ENCODE peak calls at places on chromosomes 16 and 17, in four cellular contexts. A is GM12878, N is HepG2, V is K562. P is an unnamed sample.

GRCh38 chr17:27466748-27467375 is 10.6 kb downstream of the KSR1 start:
- DNase-seq in N (no peak), A (peak), V (peak), P (no peak)

GRCh38 chr16:49484454-49484853 is 110.8 kb downstream of the C16orf78 start:
- DNase-seq in A (no peak), V (peak), N (no peak), P (peak)

GRCh38 chr17:41483991-41484826 is 3.3 kb upstream of the KRT35 start:
- DNase-seq in A (no peak), V (no peak), N (no peak), P (no peak)

GRCh38 chr17:15261063-15261817 is 3.9 kb downstream of the PMP22 start:
- DNase-seq in V (no peak), A (no peak), N (peak), P (peak)

GRCh38 chr16:62913333-62913732 is 877.1 kb upstream of the CDH8 start:
- DNase-seq in N (no peak), A (no peak), V (no peak), P (no peak)

GRCh38 chr17:63431939-63432804 is 13.9 kb downstream of the CYB561 start:
- DNase-seq in N (peak), V (peak), A (no peak), P (peak)

GRCh38 chr17:59810894-59811153 is 81.9 kb downstream of the TUBD1 start:
- DNase-seq in V (no peak), N (no peak), A (no peak), P (no peak)

GRCh38 chr16:83227336-83227735 is 580.4 kb upstream of the HSBP1 start:
- DNase-seq in A (no peak), N (no peak), V (no peak), P (no peak)

GRCh38 chr17:76481091-76481655 is 13.8 kb downstream of the AANAT start:
- DNase-seq in A (peak), V (no peak), N (no peak), P (no peak)

GRCh38 chr17:67478266-67479118 is 101.4 kb downstream of the PITPNC1 start:
- DNase-seq in A (no peak), V (no peak), N (no peak), P (no peak)

DNA sequence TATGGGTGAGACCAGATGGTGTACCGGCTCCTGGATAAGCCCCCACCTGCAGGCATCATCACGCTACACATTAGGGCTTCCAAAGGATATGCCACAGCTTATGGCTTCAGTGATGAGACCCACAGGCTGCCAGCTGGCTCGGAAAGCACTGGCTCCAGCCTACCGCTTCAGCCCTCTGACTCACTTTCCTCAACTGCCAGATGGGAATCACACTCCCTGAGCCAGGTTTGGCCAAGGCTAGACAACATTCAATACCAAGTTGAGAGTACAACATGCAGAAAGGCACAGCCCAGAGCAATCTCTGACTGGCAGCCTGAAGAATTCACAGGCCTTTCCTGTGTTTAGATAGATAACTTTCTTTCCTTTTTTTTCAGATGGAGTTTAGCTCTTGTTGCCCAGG is 10.3 kb downstream of the CENPV start:
- DNase-seq in A (no peak), V (no peak), N (no peak), P (no peak)
- TF ChIP-seq FOXK2 in A (no peak), V (no peak), N (no peak), P (no peak)

GRCh38 chr16:77322757-77323156 is 112.1 kb downstream of the ADAMTS18 start:
- DNase-seq in A (no peak), V (no peak), N (no peak), P (no peak)
- TF ChIP-seq FOXK2 in A (no peak), V (no peak), N (no peak), P (no peak)

DNA sequence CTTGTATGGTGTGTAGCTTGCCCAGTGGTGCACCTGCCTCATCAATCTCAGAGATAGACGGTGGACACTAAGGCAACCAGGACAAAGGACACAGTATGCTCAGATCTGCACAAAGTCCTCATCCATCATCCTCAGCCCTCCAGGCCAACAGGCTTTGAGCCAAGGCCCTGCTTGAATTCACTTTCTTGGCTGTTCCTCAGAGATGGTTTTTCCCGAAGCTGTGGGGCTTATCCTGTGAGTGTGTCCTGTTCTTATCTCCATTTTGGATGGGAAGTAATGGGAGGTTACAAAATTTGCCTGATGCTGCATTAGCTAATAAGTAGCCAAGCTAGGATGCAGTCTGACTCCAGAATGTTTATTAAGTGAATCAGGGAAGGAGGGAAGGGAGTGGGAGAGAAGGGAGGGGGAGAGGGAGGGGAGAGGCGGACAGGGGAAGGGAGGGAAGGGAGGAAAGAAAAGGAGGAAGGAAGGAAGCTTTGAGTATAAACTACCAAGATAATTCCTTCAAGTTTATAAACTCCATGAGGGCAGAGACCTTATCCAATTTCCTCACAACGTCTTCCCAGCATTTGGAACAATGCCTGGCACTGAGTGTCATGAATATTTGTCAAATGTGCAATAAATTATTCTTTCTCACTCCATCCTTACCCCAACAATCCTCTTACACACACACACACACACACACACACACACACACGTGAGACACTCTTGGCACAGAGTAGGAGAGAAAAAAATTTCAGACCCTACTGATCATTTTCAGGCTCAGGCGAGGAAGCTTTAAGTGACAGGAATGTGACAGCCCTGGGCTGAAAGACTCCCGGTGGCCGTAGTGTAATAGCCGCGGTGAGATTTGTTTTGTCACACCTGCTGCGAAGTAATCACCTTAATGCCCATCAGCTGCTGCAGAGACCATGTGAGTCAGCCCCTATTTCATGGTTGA is 84.3 kb downstream of the BMERB1 start:
- DNase-seq in N (no peak), V (no peak), A (no peak), P (no peak)
- TF ChIP-seq FOXK2 in N (no peak), V (no peak), A (no peak), P (no peak)

DNA sequence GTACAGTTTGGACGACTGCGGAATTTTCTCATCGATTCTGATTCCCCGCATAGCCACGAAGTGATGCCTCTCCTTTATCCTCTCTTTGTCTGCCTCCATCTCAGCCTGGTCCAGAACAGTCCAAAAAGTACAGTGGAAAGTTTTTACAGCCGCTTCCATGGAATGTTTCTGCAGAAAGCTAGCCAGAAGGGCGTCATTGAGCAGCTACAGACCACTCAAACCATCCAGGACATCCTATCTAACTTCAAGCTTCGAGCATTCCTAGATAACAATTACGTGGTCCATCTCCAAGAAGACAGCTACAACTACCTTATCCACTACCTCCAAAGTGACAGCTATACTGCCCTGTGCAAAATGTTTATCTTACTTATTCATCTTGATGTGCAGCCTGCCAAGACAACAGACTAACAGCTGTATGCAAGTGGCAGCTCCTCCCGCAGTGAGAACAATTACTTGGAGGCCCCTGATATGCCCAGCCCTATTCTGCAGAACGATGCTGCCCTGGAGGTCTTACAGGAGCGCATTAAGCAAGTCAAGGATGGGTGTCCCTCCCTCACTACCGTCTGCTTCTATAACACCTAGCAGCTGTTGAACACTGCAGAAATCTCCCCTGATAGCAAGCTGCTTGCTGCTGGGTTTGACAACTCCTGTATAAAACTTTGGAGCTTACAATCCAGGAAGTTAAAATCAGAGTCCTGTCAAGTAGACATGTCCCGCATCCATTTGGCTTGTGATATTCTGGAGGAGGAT is 38.9 kb downstream of the SLFN12L start:
- DNase-seq in A (no peak), N (no peak), V (no peak), P (no peak)
- TF ChIP-seq FOXK2 in A (no peak), N (no peak), V (no peak), P (no peak)

GRCh38 chr17:19389386-19389785 is 2.4 kb upstream of the MFAP4 start:
- DNase-seq in V (no peak), N (no peak), A (no peak), P (no peak)
- TF ChIP-seq FOXK2 in V (no peak), N (no peak), A (no peak), P (no peak)

GRCh38 chr16:69465083-69465721 is 40.8 kb downstream of the CYB5B start:
- DNase-seq in A (peak), N (peak), V (no peak), P (no peak)
- TF ChIP-seq FOXK2 in A (no peak), N (no peak), V (no peak), P (no peak)

GRCh38 chr16:65746941-65747340 is 619.5 kb upstream of the CDH5 start:
- DNase-seq in A (no peak), N (no peak), V (no peak), P (no peak)

GRCh38 chr16:65744401-65744800 is 622.1 kb upstream of the CDH5 start:
- DNase-seq in N (no peak), A (no peak), V (no peak), P (no peak)

GRCh38 chr16:65751622-65752598 is 614.6 kb upstream of the CDH5 start:
- DNase-seq in V (no peak), N (no peak), A (no peak), P (no peak)

GRCh38 chr16:65745201-65745600 is 621.3 kb upstream of the CDH5 start:
- DNase-seq in A (no peak), N (no peak), V (no peak), P (no peak)

DNA sequence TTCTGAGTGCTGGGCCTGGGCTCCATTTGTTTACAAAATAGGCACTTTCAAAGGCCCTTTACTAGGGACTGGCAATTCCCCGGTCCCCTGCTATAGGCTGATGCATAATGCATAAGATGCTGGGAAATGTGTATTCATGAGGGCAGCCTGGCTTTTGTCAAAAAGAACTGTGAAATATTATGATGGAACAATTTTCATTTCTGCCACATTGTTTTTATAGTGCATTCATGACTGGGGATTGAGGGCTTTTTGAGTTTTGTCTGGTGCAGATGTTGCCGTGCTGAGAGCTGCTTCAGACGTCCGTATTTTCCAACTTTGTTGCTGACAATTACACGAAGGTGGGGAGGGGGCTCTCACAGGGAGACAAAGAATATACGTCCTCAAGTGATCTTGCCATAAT is 616.9 kb upstream of the CDH5 start:
- DNase-seq in V (no peak), A (no peak), N (no peak), P (no peak)
- TF ChIP-seq FOXK2 in V (no peak), A (no peak), N (no peak), P (no peak)